ENCODE peak calls at places on chromosomes 2 and 18, in four cellular contexts. S is GM13977; A is KBM-7; F is activated CD4-positive, alpha-beta T cell treated with anti-CD3 and anti-CD28 coated beads, Interleukin-2, amount 50 U/mL, for 1 hour. V is an unnamed sample.

GRCh38 chr2:220275454-220275853 is 648.0 kb downstream of the SLC4A3 start:
- DNase-seq in F (no peak), S (no peak), A (no peak), V (no peak)

GRCh38 chr2:150403457-150403856 is 84.0 kb downstream of the RND3 start:
- DNase-seq in F (no peak), A (no peak), S (peak), V (no peak)

GRCh38 chr2:152126664-152127063 is 27.8 kb upstream of the CACNB4 start:
- DNase-seq in F (no peak), S (no peak), A (no peak), V (no peak)

GRCh38 chr2:162887087-162887486 is 48.5 kb upstream of the KCNH7 start:
- DNase-seq in A (no peak), S (no peak), F (no peak), V (no peak)

GRCh38 chr2:176356251-176356650 is 87.0 kb downstream of the MTX2 start:
- DNase-seq in A (no peak), S (no peak), F (no peak), V (no peak)

GRCh38 chr2:3595985-3596384 is 1.1 kb downstream of the COLEC11 start:
- DNase-seq in S (peak), A (no peak), F (no peak), V (no peak)

GRCh38 chr18:48547456-48548403 is 8.9 kb downstream of the CTIF start:
- DNase-seq in S (no peak), A (no peak), F (no peak), V (no peak)

GRCh38 chr18:9823805-9824473 is 61.8 kb upstream of the TXNDC2 start:
- DNase-seq in F (no peak), A (no peak), S (no peak), V (no peak)

GRCh38 chr2:190181066-190181681 is 118.6 kb upstream of the MSTN start:
- DNase-seq in A (peak), F (no peak), S (no peak), V (no peak)

V was measured in endothelial cell.